ENCODE peak calls at places on chromosomes 11 and 22, in ten cellular contexts. X is stimulated activated CD4-positive, alpha-beta T cell treated with anti-CD3 and anti-CD28 coated beads, Interleukin-2, amount 100 ng/mL, for 48 hours; W is T follicular helper cell; N is memory B cell; B is T-helper 17 cell; J is NCI-H510A treated with DMSO at 0.1 percent for 48 hours; E is GM20000; P is HS-5; L is CD4-positive, alpha-beta memory T cell; U is substantia nigra. G is an unnamed sample.

GRCh38 chr11:1067812-1068496 is 6.7 kb upstream of the MUC2 start:
- DNase-seq in J (no peak), L (no peak), N (no peak), E (no peak), B (peak), X (no peak), P (no peak), U (no peak), W (no peak), G (no peak)

GRCh38 chr11:13221722-13222121 is 55.9 kb upstream of the BMAL1 start:
- DNase-seq in W (no peak), L (no peak), P (no peak), X (no peak), U (no peak), J (no peak), E (no peak), N (no peak), B (no peak), G (no peak)

GRCh38 chr11:208177-208916 is 839 bp downstream of the RIC8A start:
- DNase-seq in P (no peak), E (peak), L (peak), B (peak), J (peak), W (peak), N (peak), U (peak), X (peak), G (peak)

GRCh38 chr11:70503878-70504240 is 105.5 kb downstream of the CTTN start:
- DNase-seq in J (peak), W (no peak), P (no peak), U (no peak), L (no peak), N (no peak), E (no peak), B (no peak), X (no peak), G (no peak)

GRCh38 chr22:29043906-29044575 is 17.6 kb downstream of the C22orf31 start:
- DNase-seq in E (no peak), W (no peak), B (no peak), U (no peak), X (no peak), P (peak), L (no peak), N (no peak), J (no peak), G (no peak)

GRCh38 chr22:45893516-45893915 is 83.4 kb downstream of the WNT7B start:
- DNase-seq in N (no peak), J (no peak), E (no peak), W (no peak), U (no peak), B (no peak), P (no peak), X (no peak), L (no peak), G (no peak)

GRCh38 chr11:324131-324530 is 3.5 kb upstream of the IFITM3 start:
- DNase-seq in B (no peak), W (no peak), X (no peak), E (no peak), J (no peak), N (no peak), P (no peak), L (no peak), U (no peak), G (no peak)

GRCh38 chr11:61777234-61778090 is 14.9 kb downstream of the TMEM258 start:
- DNase-seq in U (no peak), X (peak), N (peak), P (no peak), E (peak), L (peak), W (peak), J (no peak), B (peak), G (no peak)

GRCh38 chr22:30887861-30888260 is 80.7 kb downstream of the MORC2 start:
- DNase-seq in P (no peak), X (no peak), W (no peak), B (no peak), U (no peak), L (no peak), E (no peak), J (no peak), N (no peak), G (no peak)

GRCh38 chr11:19080579-19080993 is 20.1 kb upstream of the MRGPRX2 start:
- DNase-seq in E (no peak), U (no peak), L (no peak), J (no peak), W (no peak), X (no peak), B (no peak), P (no peak), N (no peak), G (peak)

GRCh38 chr11:8403310-8403709 is 139.6 kb upstream of the LMO1 start:
- DNase-seq in L (no peak), P (no peak), U (no peak), J (no peak), N (no peak), X (no peak), W (no peak), E (no peak), B (no peak), G (peak)

GRCh38 chr11:9722893-9723292 is 59.0 kb downstream of the SWAP70 start:
- DNase-seq in J (no peak), N (no peak), W (no peak), P (no peak), U (no peak), E (no peak), B (no peak), L (no peak), X (no peak), G (no peak)

GRCh38 chr11:8586805-8587204 is 7.2 kb downstream of the STK33 start:
- DNase-seq in X (no peak), U (no peak), J (no peak), N (no peak), L (no peak), B (no peak), P (no peak), W (no peak), E (no peak), G (no peak)

GRCh38 chr11:66881927-66882452 is 25.1 kb downstream of the LRFN4 start:
- DNase-seq in B (no peak), J (no peak), L (no peak), P (no peak), X (no peak), U (no peak), N (no peak), W (no peak), E (no peak), G (no peak)

GRCh38 chr22:38871360-38872171 is 450 bp downstream of the CBX6 start:
- DNase-seq in N (peak), P (no peak), W (no peak), J (no peak), E (no peak), B (no peak), U (no peak), L (no peak), X (no peak), G (no peak)

GRCh38 chr11:86301742-86302091 is 323 bp upstream of the HIKESHI start:
- DNase-seq in E (no peak), W (no peak), P (no peak), U (no peak), X (no peak), N (no peak), B (no peak), J (no peak), L (no peak), G (no peak)

GRCh38 chr11:17267576-17267975 is 9.0 kb upstream of the NUCB2 start:
- DNase-seq in P (peak), L (no peak), U (no peak), E (no peak), W (no peak), N (no peak), J (no peak), X (no peak), B (no peak), G (no peak)

GRCh38 chr11:130498181-130498580 is 49.7 kb downstream of the ADAMTS15 start:
- DNase-seq in B (no peak), P (no peak), L (no peak), X (no peak), J (no peak), N (no peak), W (no peak), U (no peak), E (no peak), G (no peak)

GRCh38 chr11:76234704-76235232 is 28.5 kb upstream of the WNT11 start:
- DNase-seq in X (no peak), P (no peak), J (no peak), W (no peak), N (peak), U (peak), E (peak), B (peak), L (no peak), G (no peak)